ENCODE peak calls at places on chromosomes 6 and 20, in six cellular contexts. C is non-pigmented ciliary epithelial cell; W is activated effector memory CD4-positive, alpha-beta T cell treated with Interleukin-2 at 50 U/mL for 16 hours; D is T-helper 1 cell; O is NB4; Z is T-cell. L is an unnamed sample.

GRCh38 chr20:59525500-59526241 is 78.7 kb upstream of the PHACTR3 start:
- DNase-seq in C (peak), W (no peak), D (no peak), O (peak), Z (no peak), L (no peak)

GRCh38 chr20:24667689-24668383 is 198.4 kb downstream of the SYNDIG1 start:
- DNase-seq in C (no peak), W (no peak), D (no peak), O (no peak), Z (no peak), L (no peak)

GRCh38 chr6:15401769-15402250 is 155.9 kb downstream of the JARID2 start:
- DNase-seq in C (no peak), W (no peak), D (no peak), O (no peak), Z (no peak), L (no peak)

GRCh38 chr20:6007529-6008103 is 46.2 kb downstream of the LRRN4 start:
- DNase-seq in C (no peak), W (no peak), D (no peak), O (peak), Z (no peak), L (no peak)

GRCh38 chr6:134077301-134077700 is 24.9 kb upstream of the SLC2A12 start:
- DNase-seq in C (peak), W (no peak), D (no peak), O (peak), Z (no peak), L (no peak)

GRCh38 chr20:62546606-62547005 is 70.8 kb upstream of the GATA5 start:
- DNase-seq in C (no peak), W (no peak), D (no peak), O (no peak), Z (no peak), L (no peak)

GRCh38 chr6:129007819-129008218 is 124.9 kb downstream of the LAMA2 start:
- DNase-seq in C (no peak), W (no peak), D (no peak), O (no peak), Z (no peak), L (no peak)

GRCh38 chr20:49508435-49509199 is 26.1 kb upstream of the KCNB1 start:
- DNase-seq in C (no peak), W (no peak), D (no peak), O (peak), Z (no peak), L (no peak)

GRCh38 chr20:61846741-61847419 is 218.8 kb downstream of the TAF4 start:
- DNase-seq in C (no peak), W (no peak), D (no peak), O (no peak), Z (no peak), L (no peak)

GRCh38 chr20:35742741-35743523 is 872 bp upstream of the RBM39 start:
- DNase-seq in C (no peak), W (no peak), D (no peak), O (peak), Z (no peak), L (no peak)

GRCh38 chr20:2230671-2231488 is 64.9 kb upstream of the TGM3 start:
- DNase-seq in C (no peak), W (no peak), D (no peak), O (no peak), Z (no peak), L (no peak)

GRCh38 chr20:45300961-45301360 is 5.7 kb upstream of the RBPJL start:
- DNase-seq in C (no peak), W (no peak), D (no peak), O (peak), Z (no peak), L (peak)

GRCh38 chr6:107567643-107568042 is 77.7 kb downstream of the SOBP start:
- DNase-seq in C (no peak), W (no peak), D (no peak), O (no peak), Z (no peak), L (no peak)

GRCh38 chr6:137234505-137234863 is 15.3 kb upstream of the IFNGR1 start:
- DNase-seq in C (no peak), W (no peak), D (no peak), O (peak), Z (no peak), L (no peak)

GRCh38 chr20:21808863-21809664 is 103.6 kb downstream of the PAX1 start:
- DNase-seq in C (no peak), W (no peak), D (no peak), O (peak), Z (no peak), L (peak)

GRCh38 chr20:45337367-45338120 is 10.7 kb downstream of the SDC4 start:
- DNase-seq in C (no peak), W (no peak), D (no peak), O (no peak), Z (no peak), L (no peak)

GRCh38 chr20:4533734-4534133 is 188.0 kb upstream of the PRND start:
- DNase-seq in C (no peak), W (no peak), D (no peak), O (no peak), Z (no peak), L (no peak)

GRCh38 chr6:157304840-157305675 is 18.3 kb downstream of the TMEM242 start:
- DNase-seq in C (no peak), W (no peak), D (no peak), O (peak), Z (no peak), L (no peak)

GRCh38 chr20:6829510-6830116 is 62.1 kb downstream of the BMP2 start:
- DNase-seq in C (no peak), W (no peak), D (no peak), O (peak), Z (no peak), L (no peak)

GRCh38 chr6:88050140-88050818 is 2.6 kb downstream of the SPACA1 start:
- DNase-seq in C (no peak), W (no peak), D (no peak), O (peak), Z (no peak), L (no peak)

GRCh38 chr6:143196525-143197225 is 136.0 kb downstream of the AIG1 start:
- DNase-seq in C (no peak), W (no peak), D (no peak), O (no peak), Z (no peak), L (no peak)

GRCh38 chr6:1266686-1267056 is 45.2 kb upstream of the FOXQ1 start:
- DNase-seq in C (no peak), W (no peak), D (no peak), O (no peak), Z (no peak), L (no peak)

GRCh38 chr6:155155787-155156447 is 107.9 kb upstream of the CLDN20 start:
- DNase-seq in C (no peak), W (no peak), D (no peak), O (no peak), Z (no peak), L (no peak)

L was measured in activated T-helper 2 cell treated with anti-CD3 and anti-CD28 coated beads, Interferon-gamma antibody, Interleukin-2, Interleukin-4, amounts not matched to agents 10 μg/mL and 5 μg/mL and 100 μg/mL, durations not matched to agents 14 hours and 24 hours and 36 hours.